ENCODE peak calls at places on chromosome 16, in five cellular contexts. One of them, this sample, is unnamed.

GRCh38 chr16:88750854-88751253 is 34.2 kb downstream of the PIEZO1 start:
- DNase-seq in GM06990: no peak
- DNase-seq in left ventricle myocardium inferior: no peak
- DNase-seq in mucosa of descending colon: no peak
- DNase-seq in body of pancreas: no peak
- DNase-seq in this sample: no peak

GRCh38 chr16:27824786-27825185 is 238.7 kb downstream of the GSG1L start:
- DNase-seq in GM06990: no peak
- DNase-seq in left ventricle myocardium inferior: no peak
- DNase-seq in mucosa of descending colon: no peak
- DNase-seq in body of pancreas: no peak
- DNase-seq in this sample: no peak

GRCh38 chr16:73214825-73215481 is 167.0 kb upstream of the ZFHX3 start:
- DNase-seq in GM06990: no peak
- DNase-seq in left ventricle myocardium inferior: no peak
- DNase-seq in mucosa of descending colon: no peak
- DNase-seq in body of pancreas: no peak
- DNase-seq in this sample: no peak

GRCh38 chr16:64808474-64808873 is 313.4 kb downstream of the CDH11 start:
- DNase-seq in GM06990: no peak
- DNase-seq in left ventricle myocardium inferior: no peak
- DNase-seq in mucosa of descending colon: no peak
- DNase-seq in body of pancreas: no peak
- DNase-seq in this sample: no peak

GRCh38 chr16:64740261-64740660 is 381.6 kb downstream of the CDH11 start:
- DNase-seq in GM06990: no peak
- DNase-seq in left ventricle myocardium inferior: no peak
- DNase-seq in mucosa of descending colon: no peak
- DNase-seq in body of pancreas: no peak
- DNase-seq in this sample: no peak

GRCh38 chr16:31916056-31916488 is 42.5 kb downstream of the ZNF267 start:
- DNase-seq in GM06990: no peak
- DNase-seq in left ventricle myocardium inferior: no peak
- DNase-seq in mucosa of descending colon: no peak
- DNase-seq in body of pancreas: no peak
- DNase-seq in this sample: no peak

GRCh38 chr16:708019-708418 is 2.4 kb upstream of the FBXL16 start:
- DNase-seq in GM06990: no peak
- DNase-seq in left ventricle myocardium inferior: no peak
- DNase-seq in mucosa of descending colon: no peak
- DNase-seq in body of pancreas: no peak
- DNase-seq in this sample: no peak

GRCh38 chr16:65572156-65572555 is 450.3 kb upstream of the CDH11 start:
- DNase-seq in GM06990: no peak
- DNase-seq in left ventricle myocardium inferior: no peak
- DNase-seq in mucosa of descending colon: no peak
- DNase-seq in body of pancreas: no peak
- DNase-seq in this sample: no peak

GRCh38 chr16:29719063-29719462 is 26.7 kb downstream of the C16orf54 start:
- DNase-seq in GM06990: no peak
- DNase-seq in left ventricle myocardium inferior: no peak
- DNase-seq in mucosa of descending colon: no peak
- DNase-seq in body of pancreas: no peak
- DNase-seq in this sample: no peak

GRCh38 chr16:55275869-55276268 is 48.1 kb upstream of the IRX6 start:
- DNase-seq in GM06990: no peak
- DNase-seq in left ventricle myocardium inferior: no peak
- DNase-seq in mucosa of descending colon: no peak
- DNase-seq in body of pancreas: no peak
- DNase-seq in this sample: no peak

GRCh38 chr16:73006021-73006420 is 41.9 kb downstream of the ZFHX3 start:
- DNase-seq in GM06990: no peak
- DNase-seq in left ventricle myocardium inferior: no peak
- DNase-seq in mucosa of descending colon: no peak
- DNase-seq in body of pancreas: no peak
- DNase-seq in this sample: no peak

GRCh38 chr16:72945081-72945480 is 102.8 kb downstream of the ZFHX3 start:
- DNase-seq in GM06990: no peak
- DNase-seq in left ventricle myocardium inferior: no peak
- DNase-seq in mucosa of descending colon: no peak
- DNase-seq in body of pancreas: no peak
- DNase-seq in this sample: no peak

GRCh38 chr16:80931985-80932720 is 74.5 kb downstream of the CMC2 start:
- DNase-seq in GM06990: peak; percentile 14
- DNase-seq in left ventricle myocardium inferior: peak; percentile 82
- DNase-seq in mucosa of descending colon: peak; percentile 51
- DNase-seq in body of pancreas: peak; percentile 52
- DNase-seq in this sample: peak; percentile 52

GRCh38 chr16:85303354-85303883 is 191.1 kb upstream of the CIBAR2 start:
- DNase-seq in GM06990: peak; percentile 74
- DNase-seq in left ventricle myocardium inferior: peak; percentile 60
- DNase-seq in mucosa of descending colon: peak; percentile 49
- DNase-seq in body of pancreas: peak; percentile 78
- DNase-seq in this sample: peak; percentile 46

GRCh38 chr16:84283314-84284167 is 11.1 kb upstream of the WFDC1 start:
- DNase-seq in GM06990: no peak
- DNase-seq in left ventricle myocardium inferior: no peak
- DNase-seq in mucosa of descending colon: no peak
- DNase-seq in body of pancreas: no peak
- DNase-seq in this sample: peak; percentile 54

GRCh38 chr16:79599837-79600635 is 501 bp downstream of the MAF start:
- DNase-seq in GM06990: peak; percentile 44
- DNase-seq in left ventricle myocardium inferior: peak; percentile 73
- DNase-seq in mucosa of descending colon: peak; percentile 40
- DNase-seq in body of pancreas: peak; percentile 42
- DNase-seq in this sample: peak; percentile 43

GRCh38 chr16:30697264-30698138 is 1.5 kb upstream of the SRCAP start:
- DNase-seq in GM06990: no peak
- DNase-seq in left ventricle myocardium inferior: no peak
- DNase-seq in mucosa of descending colon: no peak
- DNase-seq in body of pancreas: no peak
- DNase-seq in this sample: no peak

GRCh38 chr16:70375636-70376611 is 29.2 kb downstream of the DDX19A start:
- DNase-seq in GM06990: no peak
- DNase-seq in left ventricle myocardium inferior: no peak
- DNase-seq in mucosa of descending colon: no peak
- DNase-seq in body of pancreas: no peak
- DNase-seq in this sample: no peak

GRCh38 chr16:3444032-3444388 is 530 bp downstream of the NAA60 start:
- DNase-seq in GM06990: no peak
- DNase-seq in left ventricle myocardium inferior: no peak
- DNase-seq in mucosa of descending colon: peak; percentile 45
- DNase-seq in body of pancreas: no peak
- DNase-seq in this sample: peak; percentile 71

GRCh38 chr16:23941963-23942564 is 106.3 kb downstream of the PRKCB start:
- DNase-seq in GM06990: no peak
- DNase-seq in left ventricle myocardium inferior: no peak
- DNase-seq in mucosa of descending colon: no peak
- DNase-seq in body of pancreas: no peak
- DNase-seq in this sample: no peak

GRCh38 chr16:75307506-75307905 is 56.1 kb upstream of the BCAR1 start:
- DNase-seq in GM06990: no peak
- DNase-seq in left ventricle myocardium inferior: no peak
- DNase-seq in mucosa of descending colon: no peak
- DNase-seq in body of pancreas: no peak
- DNase-seq in this sample: no peak

GRCh38 chr16:79897444-79898146 is 297.1 kb upstream of the MAF start:
- DNase-seq in GM06990: no peak
- DNase-seq in left ventricle myocardium inferior: no peak
- DNase-seq in mucosa of descending colon: peak; percentile 72
- DNase-seq in body of pancreas: no peak
- DNase-seq in this sample: peak; percentile 99

GRCh38 chr16:24282129-24282528 is 26.0 kb downstream of the CACNG3 start:
- DNase-seq in GM06990: no peak
- DNase-seq in left ventricle myocardium inferior: no peak
- DNase-seq in mucosa of descending colon: no peak
- DNase-seq in body of pancreas: no peak
- DNase-seq in this sample: no peak

GRCh38 chr16:73329363-73330306 is 281.7 kb upstream of the ZFHX3 start:
- DNase-seq in GM06990: no peak
- DNase-seq in left ventricle myocardium inferior: no peak
- DNase-seq in mucosa of descending colon: peak; percentile 17
- DNase-seq in body of pancreas: peak; percentile 20
- DNase-seq in this sample: peak; percentile 59

GRCh38 chr16:84093879-84094270 is 22.9 kb downstream of the MBTPS1 start:
- DNase-seq in GM06990: no peak
- DNase-seq in left ventricle myocardium inferior: no peak
- DNase-seq in mucosa of descending colon: no peak
- DNase-seq in body of pancreas: no peak
- DNase-seq in this sample: no peak

GRCh38 chr16:75482434-75483205 is 12.6 kb downstream of the CHST6 start:
- DNase-seq in GM06990: no peak
- DNase-seq in left ventricle myocardium inferior: no peak
- DNase-seq in mucosa of descending colon: no peak
- DNase-seq in body of pancreas: no peak
- DNase-seq in this sample: no peak

GRCh38 chr16:80984124-80984892 is 22.4 kb downstream of the CMC2 start:
- DNase-seq in GM06990: no peak
- DNase-seq in left ventricle myocardium inferior: no peak
- DNase-seq in mucosa of descending colon: no peak
- DNase-seq in body of pancreas: no peak
- DNase-seq in this sample: no peak

GRCh38 chr16:12211870-12212690 is 235.5 kb downstream of the SNX29 start:
- DNase-seq in GM06990: no peak
- DNase-seq in left ventricle myocardium inferior: no peak
- DNase-seq in mucosa of descending colon: no peak
- DNase-seq in body of pancreas: no peak
- DNase-seq in this sample: peak; percentile 89

GRCh38 chr16:31214705-31215286 is 877 bp downstream of the TRIM72 start:
- DNase-seq in GM06990: no peak
- DNase-seq in left ventricle myocardium inferior: no peak
- DNase-seq in mucosa of descending colon: no peak
- DNase-seq in body of pancreas: no peak
- DNase-seq in this sample: no peak

GRCh38 chr16:14020141-14020540 is 51.0 kb upstream of the MRTFB start:
- DNase-seq in GM06990: no peak
- DNase-seq in left ventricle myocardium inferior: no peak
- DNase-seq in mucosa of descending colon: no peak
- DNase-seq in body of pancreas: no peak
- DNase-seq in this sample: no peak

GRCh38 chr16:72256398-72257048 is 84.6 kb upstream of the PMFBP1 start:
- DNase-seq in GM06990: no peak
- DNase-seq in left ventricle myocardium inferior: no peak
- DNase-seq in mucosa of descending colon: no peak
- DNase-seq in body of pancreas: no peak
- DNase-seq in this sample: no peak

GRCh38 chr16:69465083-69465721 is 40.8 kb downstream of the CYB5B start:
- DNase-seq in GM06990: peak; percentile 27
- DNase-seq in left ventricle myocardium inferior: no peak
- DNase-seq in mucosa of descending colon: peak; percentile 44
- DNase-seq in body of pancreas: no peak
- DNase-seq in this sample: peak; percentile 29

GRCh38 chr16:50742521-50743150 is 750 bp downstream of the CYLD start:
- DNase-seq in GM06990: no peak
- DNase-seq in left ventricle myocardium inferior: peak; percentile 29
- DNase-seq in mucosa of descending colon: peak; percentile 47
- DNase-seq in body of pancreas: peak; percentile 27
- DNase-seq in this sample: peak; percentile 48

GRCh38 chr16:17301593-17302135 is 169.1 kb downstream of the XYLT1 start:
- DNase-seq in GM06990: peak; percentile 90
- DNase-seq in left ventricle myocardium inferior: no peak
- DNase-seq in mucosa of descending colon: peak; percentile 64
- DNase-seq in body of pancreas: peak; percentile 30
- DNase-seq in this sample: peak; percentile 76
- H3K4me3 ChIP-seq in GM06990: no peak overlapping the region
- H3K4me3 ChIP-seq in left ventricle myocardium inferior: no peak overlapping the region
- H3K4me3 ChIP-seq in mucosa of descending colon: no peak overlapping the region
- H3K4me3 ChIP-seq in body of pancreas: no peak overlapping the region
- H3K4me3 ChIP-seq in this sample: no peak overlapping the region

DNA sequence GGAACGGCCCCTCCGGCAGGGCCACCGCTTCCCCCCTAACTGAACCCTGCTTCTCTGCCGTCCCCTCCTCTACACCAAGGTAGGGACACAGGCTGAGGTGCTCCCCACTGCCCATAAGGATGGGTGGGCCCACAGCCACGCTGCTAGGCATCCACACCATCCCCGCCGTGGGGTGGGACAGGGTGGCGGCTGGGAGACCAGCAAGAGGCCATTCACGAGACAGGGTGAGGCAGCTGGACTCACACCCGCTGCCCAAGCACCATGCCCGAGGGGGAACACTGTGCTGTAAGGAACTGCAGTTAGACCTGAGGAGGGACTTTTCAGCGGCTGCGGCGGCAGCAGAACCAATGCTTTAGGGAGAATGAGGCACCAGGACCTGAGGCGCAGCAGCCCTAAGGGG is 47.5 kb upstream of the RRN3 start:
- DNase-seq in GM06990: no peak
- DNase-seq in left ventricle myocardium inferior: no peak
- DNase-seq in mucosa of descending colon: no peak
- DNase-seq in body of pancreas: no peak
- DNase-seq in this sample: no peak
- H3K4me3 ChIP-seq in GM06990: no peak overlapping the region
- H3K4me3 ChIP-seq in left ventricle myocardium inferior: no peak overlapping the region
- H3K4me3 ChIP-seq in mucosa of descending colon: no peak overlapping the region
- H3K4me3 ChIP-seq in body of pancreas: no peak overlapping the region
- H3K4me3 ChIP-seq in this sample: no peak overlapping the region

DNA sequence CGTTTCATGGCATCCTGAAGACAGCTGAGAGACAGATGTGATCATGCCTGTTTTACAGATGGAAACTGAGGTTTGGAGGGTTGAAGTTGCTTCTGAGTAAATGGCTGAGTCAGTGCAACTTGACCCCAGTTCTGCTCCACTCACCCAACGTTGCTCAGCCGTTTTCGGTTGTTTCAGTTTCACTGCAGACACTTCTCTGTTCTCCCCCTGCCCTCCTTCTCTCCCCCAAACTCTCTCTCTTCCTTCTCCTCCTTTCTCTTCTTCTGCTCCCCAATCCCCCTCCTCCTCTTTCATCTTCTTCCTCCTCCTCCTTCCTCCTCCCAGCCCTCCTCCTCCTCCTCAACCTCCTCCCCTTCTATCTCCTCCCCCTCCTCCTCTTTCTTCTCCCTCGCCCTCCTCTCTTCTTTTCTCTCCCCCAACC is 9.4 kb upstream of the CEP20 start:
- DNase-seq in GM06990: peak; percentile 48
- DNase-seq in left ventricle myocardium inferior: no peak
- DNase-seq in mucosa of descending colon: no peak
- DNase-seq in body of pancreas: no peak
- DNase-seq in this sample: no peak
- H3K4me3 ChIP-seq in GM06990: no peak overlapping the region
- H3K4me3 ChIP-seq in left ventricle myocardium inferior: no peak overlapping the region
- H3K4me3 ChIP-seq in mucosa of descending colon: no peak overlapping the region
- H3K4me3 ChIP-seq in body of pancreas: no peak overlapping the region
- H3K4me3 ChIP-seq in this sample: no peak overlapping the region

GRCh38 chr16:4934591-4934990 is 2.4 kb downstream of the PPL start:
- DNase-seq in GM06990: no peak
- DNase-seq in left ventricle myocardium inferior: no peak
- DNase-seq in mucosa of descending colon: no peak
- DNase-seq in body of pancreas: no peak
- DNase-seq in this sample: no peak

GRCh38 chr16:4933871-4934395 is 3.0 kb downstream of the PPL start:
- DNase-seq in GM06990: no peak
- DNase-seq in left ventricle myocardium inferior: no peak
- DNase-seq in mucosa of descending colon: no peak
- DNase-seq in body of pancreas: no peak
- DNase-seq in this sample: peak; percentile 62

GRCh38 chr16:4936181-4936990 is 562 bp downstream of the PPL start:
- DNase-seq in GM06990: no peak
- DNase-seq in left ventricle myocardium inferior: no peak
- DNase-seq in mucosa of descending colon: peak; percentile 47
- DNase-seq in body of pancreas: peak; percentile 60
- DNase-seq in this sample: peak; percentile 47

GRCh38 chr16:4936991-4937781 is at the start of gene PPL:
- DNase-seq in GM06990: peak; percentile 40
- DNase-seq in left ventricle myocardium inferior: peak; percentile 72
- DNase-seq in mucosa of descending colon: peak; percentile 95
- DNase-seq in body of pancreas: peak; percentile 96
- DNase-seq in this sample: peak; percentile 97

GRCh38 chr16:4935231-4935855 is 1.6 kb downstream of the PPL start:
- DNase-seq in GM06990: no peak
- DNase-seq in left ventricle myocardium inferior: peak; percentile 90
- DNase-seq in mucosa of descending colon: peak; percentile 39
- DNase-seq in body of pancreas: peak; percentile 86
- DNase-seq in this sample: no peak
- H3K4me3 ChIP-seq in GM06990: no peak overlapping the region
- H3K4me3 ChIP-seq in left ventricle myocardium inferior: peak overlapping the region; percentile 71
- H3K4me3 ChIP-seq in mucosa of descending colon: no peak overlapping the region
- H3K4me3 ChIP-seq in body of pancreas: no peak overlapping the region
- H3K4me3 ChIP-seq in this sample: peak overlapping the region; percentile 73